ENCODE peak calls at places on chromosomes 13 and 19, in eight cellular contexts. One of them, this sample, is unnamed.

GRCh38 chr19:1690570-1691307 is 38.3 kb upstream of the TCF3 start:
- DNase-seq in GM23338: peak; percentile 90
- DNase-seq in fibroblast of lung: no peak
- DNase-seq in kidney epithelial cell: no peak
- DNase-seq in dorsolateral prefrontal cortex: no peak
- DNase-seq in ascending aorta: no peak
- DNase-seq in foreskin fibroblast: no peak
- DNase-seq in adrenal gland: peak; percentile 52
- DNase-seq in this sample: no peak

GRCh38 chr19:10398819-10399218 is 4.5 kb downstream of the CDC37 start:
- DNase-seq in GM23338: no peak
- DNase-seq in fibroblast of lung: no peak
- DNase-seq in kidney epithelial cell: no peak
- DNase-seq in dorsolateral prefrontal cortex: no peak
- DNase-seq in ascending aorta: no peak
- DNase-seq in foreskin fibroblast: no peak
- DNase-seq in adrenal gland: no peak
- DNase-seq in this sample: no peak

GRCh38 chr13:23858586-23858985 is 30.6 kb downstream of the MIPEP start:
- DNase-seq in GM23338: no peak
- DNase-seq in fibroblast of lung: no peak
- DNase-seq in kidney epithelial cell: no peak
- DNase-seq in dorsolateral prefrontal cortex: no peak
- DNase-seq in ascending aorta: no peak
- DNase-seq in foreskin fibroblast: no peak
- DNase-seq in adrenal gland: no peak
- DNase-seq in this sample: no peak

GRCh38 chr13:27258637-27259377 is 7.4 kb downstream of the RPL21 start:
- DNase-seq in GM23338: no peak
- DNase-seq in fibroblast of lung: no peak
- DNase-seq in kidney epithelial cell: no peak
- DNase-seq in dorsolateral prefrontal cortex: no peak
- DNase-seq in ascending aorta: no peak
- DNase-seq in foreskin fibroblast: no peak
- DNase-seq in adrenal gland: no peak
- DNase-seq in this sample: no peak

GRCh38 chr19:55365922-55366321 is 2.9 kb upstream of the GARIN5B start:
- DNase-seq in GM23338: no peak
- DNase-seq in fibroblast of lung: no peak
- DNase-seq in kidney epithelial cell: no peak
- DNase-seq in dorsolateral prefrontal cortex: no peak
- DNase-seq in ascending aorta: no peak
- DNase-seq in foreskin fibroblast: no peak
- DNase-seq in adrenal gland: no peak
- DNase-seq in this sample: no peak

GRCh38 chr13:36831291-36831690 is 12.3 kb downstream of the RFXAP start:
- DNase-seq in GM23338: no peak
- DNase-seq in fibroblast of lung: no peak
- DNase-seq in kidney epithelial cell: no peak
- DNase-seq in dorsolateral prefrontal cortex: no peak
- DNase-seq in ascending aorta: no peak
- DNase-seq in foreskin fibroblast: no peak
- DNase-seq in adrenal gland: no peak
- DNase-seq in this sample: no peak

GRCh38 chr19:15253513-15253912 is 21.3 kb upstream of the EPHX3 start:
- DNase-seq in GM23338: no peak
- DNase-seq in fibroblast of lung: no peak
- DNase-seq in kidney epithelial cell: no peak
- DNase-seq in dorsolateral prefrontal cortex: no peak
- DNase-seq in ascending aorta: no peak
- DNase-seq in foreskin fibroblast: no peak
- DNase-seq in adrenal gland: no peak
- DNase-seq in this sample: no peak

GRCh38 chr13:75788494-75788991 is 152.4 kb downstream of the LMO7 start:
- DNase-seq in GM23338: no peak
- DNase-seq in fibroblast of lung: peak; percentile 92
- DNase-seq in kidney epithelial cell: no peak
- DNase-seq in dorsolateral prefrontal cortex: no peak
- DNase-seq in ascending aorta: no peak
- DNase-seq in foreskin fibroblast: peak; percentile 93
- DNase-seq in adrenal gland: no peak
- DNase-seq in this sample: peak; percentile 31

GRCh38 chr13:74930402-74931165 is 551.4 kb downstream of the TBC1D4 start:
- DNase-seq in GM23338: no peak
- DNase-seq in fibroblast of lung: peak; percentile 74
- DNase-seq in kidney epithelial cell: peak; percentile 70
- DNase-seq in dorsolateral prefrontal cortex: no peak
- DNase-seq in ascending aorta: no peak
- DNase-seq in foreskin fibroblast: peak; percentile 86
- DNase-seq in adrenal gland: no peak
- DNase-seq in this sample: peak; percentile 26

GRCh38 chr13:44575741-44576395 is at the start of gene TSC22D1:
- DNase-seq in GM23338: peak; percentile 56
- DNase-seq in fibroblast of lung: peak; percentile 66
- DNase-seq in kidney epithelial cell: no peak
- DNase-seq in dorsolateral prefrontal cortex: peak; percentile 73
- DNase-seq in ascending aorta: no peak
- DNase-seq in foreskin fibroblast: peak; percentile 47
- DNase-seq in adrenal gland: peak; percentile 44
- DNase-seq in this sample: no peak

GRCh38 chr13:102571075-102571474 is 25.7 kb upstream of the TPP2 start:
- DNase-seq in GM23338: peak; percentile 60
- DNase-seq in fibroblast of lung: no peak
- DNase-seq in kidney epithelial cell: no peak
- DNase-seq in dorsolateral prefrontal cortex: no peak
- DNase-seq in ascending aorta: no peak
- DNase-seq in foreskin fibroblast: no peak
- DNase-seq in adrenal gland: no peak
- DNase-seq in this sample: no peak

GRCh38 chr19:35144600-35145436 is 1.8 kb downstream of the FXYD7 start:
- DNase-seq in GM23338: peak; percentile 98
- DNase-seq in fibroblast of lung: no peak
- DNase-seq in kidney epithelial cell: no peak
- DNase-seq in dorsolateral prefrontal cortex: peak; percentile 71
- DNase-seq in ascending aorta: no peak
- DNase-seq in foreskin fibroblast: no peak
- DNase-seq in adrenal gland: no peak
- DNase-seq in this sample: no peak

GRCh38 chr19:6720369-6721112 is at the start of gene C3:
- DNase-seq in GM23338: no peak
- DNase-seq in fibroblast of lung: no peak
- DNase-seq in kidney epithelial cell: no peak
- DNase-seq in dorsolateral prefrontal cortex: no peak
- DNase-seq in ascending aorta: no peak
- DNase-seq in foreskin fibroblast: peak; percentile 64
- DNase-seq in adrenal gland: peak; percentile 92
- DNase-seq in this sample: no peak

GRCh38 chr19:11288349-11288748 is 7.6 kb upstream of the TSPAN16 start:
- DNase-seq in GM23338: peak; percentile 44
- DNase-seq in fibroblast of lung: no peak
- DNase-seq in kidney epithelial cell: no peak
- DNase-seq in dorsolateral prefrontal cortex: no peak
- DNase-seq in ascending aorta: no peak
- DNase-seq in foreskin fibroblast: peak; percentile 26
- DNase-seq in adrenal gland: no peak
- DNase-seq in this sample: no peak

GRCh38 chr13:23469901-23470525 is 36.5 kb upstream of the SACS start:
- DNase-seq in GM23338: peak; percentile 58
- DNase-seq in fibroblast of lung: peak; percentile 73
- DNase-seq in kidney epithelial cell: peak; percentile 48
- DNase-seq in dorsolateral prefrontal cortex: no peak
- DNase-seq in ascending aorta: no peak
- DNase-seq in foreskin fibroblast: peak; percentile 81
- DNase-seq in adrenal gland: no peak
- DNase-seq in this sample: no peak

GRCh38 chr19:55178781-55179569 is 1.1 kb downstream of the SYT5 start:
- DNase-seq in GM23338: peak; percentile 96
- DNase-seq in fibroblast of lung: peak; percentile 80
- DNase-seq in kidney epithelial cell: no peak
- DNase-seq in dorsolateral prefrontal cortex: peak; percentile 93
- DNase-seq in ascending aorta: no peak
- DNase-seq in foreskin fibroblast: peak; percentile 80
- DNase-seq in adrenal gland: peak; percentile 82
- DNase-seq in this sample: no peak

GRCh38 chr19:16070366-16070990 is 5.8 kb upstream of the TPM4 start:
- DNase-seq in GM23338: no peak
- DNase-seq in fibroblast of lung: no peak
- DNase-seq in kidney epithelial cell: no peak
- DNase-seq in dorsolateral prefrontal cortex: no peak
- DNase-seq in ascending aorta: peak; percentile 75
- DNase-seq in foreskin fibroblast: no peak
- DNase-seq in adrenal gland: no peak
- DNase-seq in this sample: no peak

GRCh38 chr13:113800576-113800926 is 41.5 kb downstream of the TMEM255B start:
- DNase-seq in GM23338: no peak
- DNase-seq in fibroblast of lung: no peak
- DNase-seq in kidney epithelial cell: no peak
- DNase-seq in dorsolateral prefrontal cortex: peak; percentile 19
- DNase-seq in ascending aorta: no peak
- DNase-seq in foreskin fibroblast: no peak
- DNase-seq in adrenal gland: no peak
- DNase-seq in this sample: no peak

GRCh38 chr13:33367931-33368330 is 82.4 kb upstream of the STARD13 start:
- DNase-seq in GM23338: no peak
- DNase-seq in fibroblast of lung: no peak
- DNase-seq in kidney epithelial cell: no peak
- DNase-seq in dorsolateral prefrontal cortex: no peak
- DNase-seq in ascending aorta: no peak
- DNase-seq in foreskin fibroblast: no peak
- DNase-seq in adrenal gland: no peak
- DNase-seq in this sample: no peak

GRCh38 chr13:97145057-97145456 is 77.1 kb upstream of the MBNL2 start:
- DNase-seq in GM23338: no peak
- DNase-seq in fibroblast of lung: no peak
- DNase-seq in kidney epithelial cell: no peak
- DNase-seq in dorsolateral prefrontal cortex: no peak
- DNase-seq in ascending aorta: no peak
- DNase-seq in foreskin fibroblast: no peak
- DNase-seq in adrenal gland: no peak
- DNase-seq in this sample: no peak

GRCh38 chr13:114222461-114222968 is 12.2 kb upstream of the CDC16 start:
- DNase-seq in GM23338: no peak
- DNase-seq in fibroblast of lung: peak; percentile 14
- DNase-seq in kidney epithelial cell: no peak
- DNase-seq in dorsolateral prefrontal cortex: no peak
- DNase-seq in ascending aorta: no peak
- DNase-seq in foreskin fibroblast: no peak
- DNase-seq in adrenal gland: no peak
- DNase-seq in this sample: no peak

GRCh38 chr13:72125561-72125960 is 258.6 kb upstream of the DACH1 start:
- DNase-seq in GM23338: no peak
- DNase-seq in fibroblast of lung: peak; percentile 83
- DNase-seq in kidney epithelial cell: no peak
- DNase-seq in dorsolateral prefrontal cortex: no peak
- DNase-seq in ascending aorta: no peak
- DNase-seq in foreskin fibroblast: peak; percentile 0
- DNase-seq in adrenal gland: no peak
- DNase-seq in this sample: no peak

GRCh38 chr13:76383671-76384461 is 502.3 kb downstream of the KCTD12 start:
- DNase-seq in GM23338: no peak
- DNase-seq in fibroblast of lung: peak; percentile 92
- DNase-seq in kidney epithelial cell: peak; percentile 72
- DNase-seq in dorsolateral prefrontal cortex: no peak
- DNase-seq in ascending aorta: no peak
- DNase-seq in foreskin fibroblast: peak; percentile 82
- DNase-seq in adrenal gland: no peak
- DNase-seq in this sample: peak; percentile 96

GRCh38 chr13:66627512-66627911 is 602.6 kb downstream of the PCDH9 start:
- DNase-seq in GM23338: peak; percentile 2
- DNase-seq in fibroblast of lung: no peak
- DNase-seq in kidney epithelial cell: no peak
- DNase-seq in dorsolateral prefrontal cortex: no peak
- DNase-seq in ascending aorta: no peak
- DNase-seq in foreskin fibroblast: no peak
- DNase-seq in adrenal gland: no peak
- DNase-seq in this sample: no peak

GRCh38 chr13:66887088-66887487 is 343.0 kb downstream of the PCDH9 start:
- DNase-seq in GM23338: no peak
- DNase-seq in fibroblast of lung: peak; percentile 83
- DNase-seq in kidney epithelial cell: peak; percentile 23
- DNase-seq in dorsolateral prefrontal cortex: no peak
- DNase-seq in ascending aorta: no peak
- DNase-seq in foreskin fibroblast: peak; percentile 1
- DNase-seq in adrenal gland: no peak
- DNase-seq in this sample: peak; percentile 77

GRCh38 chr13:67298297-67298696 is 68.2 kb upstream of the PCDH9 start:
- DNase-seq in GM23338: no peak
- DNase-seq in fibroblast of lung: peak; percentile 9
- DNase-seq in kidney epithelial cell: no peak
- DNase-seq in dorsolateral prefrontal cortex: no peak
- DNase-seq in ascending aorta: no peak
- DNase-seq in foreskin fibroblast: peak; percentile 23
- DNase-seq in adrenal gland: no peak
- DNase-seq in this sample: no peak

GRCh38 chr13:27053902-27054595 is 117.6 kb downstream of the USP12 start:
- DNase-seq in GM23338: no peak
- DNase-seq in fibroblast of lung: peak; percentile 90
- DNase-seq in kidney epithelial cell: peak; percentile 60
- DNase-seq in dorsolateral prefrontal cortex: no peak
- DNase-seq in ascending aorta: no peak
- DNase-seq in foreskin fibroblast: peak; percentile 85
- DNase-seq in adrenal gland: no peak
- DNase-seq in this sample: peak; percentile 40

GRCh38 chr13:110640591-110641029 is 25.3 kb downstream of the NAXD start:
- DNase-seq in GM23338: no peak
- DNase-seq in fibroblast of lung: peak; percentile 63
- DNase-seq in kidney epithelial cell: no peak
- DNase-seq in dorsolateral prefrontal cortex: no peak
- DNase-seq in ascending aorta: no peak
- DNase-seq in foreskin fibroblast: peak; percentile 16
- DNase-seq in adrenal gland: peak; percentile 63
- DNase-seq in this sample: no peak
- TF ChIP-seq CTCF in GM23338: no peak
- TF ChIP-seq CTCF in fibroblast of lung: no peak
- TF ChIP-seq CTCF in kidney epithelial cell: no peak
- TF ChIP-seq CTCF in dorsolateral prefrontal cortex: no peak
- TF ChIP-seq CTCF in ascending aorta: no peak
- TF ChIP-seq CTCF in foreskin fibroblast: no peak
- TF ChIP-seq CTCF in adrenal gland: no peak
- TF ChIP-seq CTCF in this sample: no peak

GRCh38 chr13:52600666-52601065 is 41.6 kb upstream of the HNRNPA1L2 start:
- DNase-seq in GM23338: no peak
- DNase-seq in fibroblast of lung: no peak
- DNase-seq in kidney epithelial cell: no peak
- DNase-seq in dorsolateral prefrontal cortex: no peak
- DNase-seq in ascending aorta: no peak
- DNase-seq in foreskin fibroblast: no peak
- DNase-seq in adrenal gland: no peak
- DNase-seq in this sample: no peak
- H3K4me3 ChIP-seq in GM23338: peak overlapping the region; percentile 78
- H3K4me3 ChIP-seq in fibroblast of lung: no peak overlapping the region
- H3K4me3 ChIP-seq in kidney epithelial cell: peak overlapping the region; percentile 47
- H3K4me3 ChIP-seq in dorsolateral prefrontal cortex: peak overlapping the region; percentile 36
- H3K4me3 ChIP-seq in ascending aorta: peak overlapping the region; percentile 80
- H3K4me3 ChIP-seq in foreskin fibroblast: peak overlapping the region; percentile 60
- H3K4me3 ChIP-seq in adrenal gland: peak overlapping the region; percentile 73
- H3K4me3 ChIP-seq in this sample: peak overlapping the region; percentile 46

GRCh38 chr13:100115693-100116254 is 26.9 kb downstream of the PCCA start:
- DNase-seq in GM23338: no peak
- DNase-seq in fibroblast of lung: no peak
- DNase-seq in kidney epithelial cell: no peak
- DNase-seq in dorsolateral prefrontal cortex: no peak
- DNase-seq in ascending aorta: no peak
- DNase-seq in foreskin fibroblast: no peak
- DNase-seq in adrenal gland: no peak
- DNase-seq in this sample: no peak
- TF ChIP-seq CTCF in GM23338: no peak
- TF ChIP-seq CTCF in fibroblast of lung: no peak
- TF ChIP-seq CTCF in kidney epithelial cell: no peak
- TF ChIP-seq CTCF in dorsolateral prefrontal cortex: no peak
- TF ChIP-seq CTCF in ascending aorta: no peak
- TF ChIP-seq CTCF in foreskin fibroblast: no peak
- TF ChIP-seq CTCF in adrenal gland: no peak
- TF ChIP-seq CTCF in this sample: no peak

GRCh38 chr13:25137624-25137892 is 34.5 kb downstream of the AMER2 start:
- DNase-seq in GM23338: no peak
- DNase-seq in fibroblast of lung: no peak
- DNase-seq in kidney epithelial cell: no peak
- DNase-seq in dorsolateral prefrontal cortex: no peak
- DNase-seq in ascending aorta: no peak
- DNase-seq in foreskin fibroblast: no peak
- DNase-seq in adrenal gland: no peak
- DNase-seq in this sample: no peak
- H3K4me3 ChIP-seq in GM23338: peak overlapping the region; percentile 27
- H3K4me3 ChIP-seq in fibroblast of lung: no peak overlapping the region
- H3K4me3 ChIP-seq in kidney epithelial cell: no peak overlapping the region
- H3K4me3 ChIP-seq in dorsolateral prefrontal cortex: peak overlapping the region; percentile 8
- H3K4me3 ChIP-seq in ascending aorta: no peak overlapping the region
- H3K4me3 ChIP-seq in foreskin fibroblast: no peak overlapping the region
- H3K4me3 ChIP-seq in adrenal gland: no peak overlapping the region
- H3K4me3 ChIP-seq in this sample: no peak overlapping the region